ENCODE peak calls at places on chromosomes 3 and 15, in eight cellular contexts. F is GM12878, V is PC-9, R is thoracic aorta, E is Peyer's patch, Q is spleen, K is fibroblast of villous mesenchyme, L is cardiac fibroblast. G is an unnamed sample.

GRCh38 chr3:23170306-23170705 is 32.8 kb upstream of the UBE2E2 start:
- DNase-seq in F (no peak), V (no peak), E (no peak), K (no peak), R (no peak), Q (no peak), L (no peak), G (peak)

GRCh38 chr3:139772539-139773500 is 95.0 kb upstream of the NMNAT3 start:
- DNase-seq in Q (no peak), F (no peak), L (peak), R (no peak), V (no peak), E (no peak), K (peak), G (peak)

GRCh38 chr15:56243117-56243773 is 434 bp downstream of the RFX7 start:
- DNase-seq in L (peak), K (peak), Q (peak), V (no peak), E (peak), F (no peak), R (no peak), G (peak)

GRCh38 chr3:71580636-71581215 is 2.8 kb downstream of the FOXP1 start:
- DNase-seq in L (no peak), F (no peak), Q (no peak), V (no peak), R (no peak), E (no peak), K (no peak), G (no peak)

GRCh38 chr3:49531715-49532114 is 22.6 kb upstream of the BSN start:
- DNase-seq in F (no peak), K (no peak), E (no peak), Q (no peak), R (no peak), L (no peak), V (no peak), G (no peak)

GRCh38 chr15:88648357-88649214 is 9.8 kb downstream of the ISG20 start:
- DNase-seq in L (no peak), F (no peak), R (no peak), Q (peak), V (peak), E (peak), K (no peak), G (peak)

GRCh38 chr3:197858598-197858997 is 67.5 kb downstream of the LRCH3 start:
- DNase-seq in E (no peak), K (no peak), Q (no peak), L (no peak), F (no peak), R (no peak), V (no peak), G (no peak)

GRCh38 chr3:22729212-22729611 is 473.9 kb upstream of the UBE2E2 start:
- DNase-seq in L (no peak), Q (no peak), F (no peak), K (no peak), R (no peak), V (no peak), E (no peak), G (no peak)

GRCh38 chr15:70083946-70084345 is 13.8 kb downstream of the TLE3 start:
- DNase-seq in K (no peak), F (peak), R (no peak), L (no peak), E (no peak), V (no peak), Q (no peak), G (no peak)

GRCh38 chr3:7657214-7658112 is 796.5 kb downstream of the GRM7 start:
- DNase-seq in F (no peak), R (no peak), Q (no peak), K (no peak), V (no peak), L (peak), E (no peak), G (peak)

GRCh38 chr15:74218172-74218885 is 15.7 kb upstream of the STRA6 start:
- DNase-seq in E (no peak), V (peak), F (no peak), L (no peak), R (no peak), Q (no peak), K (no peak), G (no peak)

GRCh38 chr3:40930772-40931171 is 268.5 kb upstream of the CTNNB1 start:
- DNase-seq in R (no peak), E (no peak), K (no peak), Q (no peak), F (no peak), V (no peak), L (no peak), G (no peak)

GRCh38 chr3:151772825-151773480 is 39.2 kb downstream of the AADACL2 start:
- DNase-seq in L (peak), R (no peak), E (no peak), K (no peak), V (no peak), Q (no peak), F (no peak), G (peak)

GRCh38 chr3:187019542-187020072 is 89.3 kb downstream of the ST6GAL1 start:
- DNase-seq in L (no peak), E (no peak), R (no peak), V (no peak), Q (no peak), K (no peak), F (no peak), G (no peak)

GRCh38 chr3:109184726-109185125 is 48.2 kb downstream of the C3orf85 start:
- DNase-seq in F (no peak), L (peak), V (no peak), E (no peak), K (no peak), Q (no peak), R (no peak), G (peak)

GRCh38 chr3:118468801-118469200 is 565.8 kb downstream of the IGSF11 start:
- DNase-seq in L (no peak), Q (no peak), E (no peak), K (no peak), F (no peak), R (no peak), V (no peak), G (no peak)

GRCh38 chr3:12663311-12663935 is 494 bp downstream of the RAF1 start:
- DNase-seq in V (no peak), R (peak), Q (no peak), L (no peak), K (no peak), F (no peak), E (peak), G (peak)

GRCh38 chr3:42539871-42540714 is 37.6 kb downstream of the VIPR1 start:
- DNase-seq in L (peak), Q (no peak), K (peak), R (no peak), F (no peak), E (peak), V (peak), G (peak)

GRCh38 chr3:45509038-45509767 is 85.3 kb upstream of the LIMD1 start:
- DNase-seq in K (peak), L (peak), Q (no peak), R (no peak), F (no peak), E (no peak), V (no peak), G (peak)

GRCh38 chr3:170585937-170586310 is at the start of gene SLC7A14:
- DNase-seq in K (no peak), Q (no peak), E (no peak), F (no peak), V (no peak), R (no peak), L (peak), G (no peak)

GRCh38 chr15:32898991-32899613 is 181.3 kb downstream of the GREM1 start:
- DNase-seq in Q (peak), F (no peak), K (no peak), R (no peak), L (no peak), V (no peak), E (peak), G (no peak)

GRCh38 chr15:39438795-39439577 is 141.9 kb upstream of the THBS1 start:
- DNase-seq in F (no peak), Q (no peak), E (no peak), K (no peak), V (no peak), R (no peak), L (peak), G (peak)
- TF ChIP-seq CTCF in F (no peak), Q (no peak), E (no peak), K (no peak), V (no peak), R (no peak), L (no peak), G (peak)

GRCh38 chr3:111730143-111730542 is 128.9 kb upstream of the PHLDB2 start:
- DNase-seq in L (no peak), E (no peak), R (no peak), V (peak), K (no peak), Q (no peak), F (no peak), G (no peak)

GRCh38 chr3:111734652-111735051 is 124.4 kb upstream of the PHLDB2 start:
- DNase-seq in R (no peak), L (no peak), F (no peak), E (no peak), K (no peak), Q (no peak), V (no peak), G (no peak)

GRCh38 chr3:111733154-111733553 is 125.9 kb upstream of the PHLDB2 start:
- DNase-seq in E (no peak), F (no peak), L (no peak), Q (no peak), K (no peak), R (no peak), V (no peak), G (no peak)

GRCh38 chr3:111733856-111734255 is 125.2 kb upstream of the PHLDB2 start:
- DNase-seq in K (no peak), Q (no peak), V (no peak), R (no peak), F (no peak), L (no peak), E (no peak), G (no peak)

DNA sequence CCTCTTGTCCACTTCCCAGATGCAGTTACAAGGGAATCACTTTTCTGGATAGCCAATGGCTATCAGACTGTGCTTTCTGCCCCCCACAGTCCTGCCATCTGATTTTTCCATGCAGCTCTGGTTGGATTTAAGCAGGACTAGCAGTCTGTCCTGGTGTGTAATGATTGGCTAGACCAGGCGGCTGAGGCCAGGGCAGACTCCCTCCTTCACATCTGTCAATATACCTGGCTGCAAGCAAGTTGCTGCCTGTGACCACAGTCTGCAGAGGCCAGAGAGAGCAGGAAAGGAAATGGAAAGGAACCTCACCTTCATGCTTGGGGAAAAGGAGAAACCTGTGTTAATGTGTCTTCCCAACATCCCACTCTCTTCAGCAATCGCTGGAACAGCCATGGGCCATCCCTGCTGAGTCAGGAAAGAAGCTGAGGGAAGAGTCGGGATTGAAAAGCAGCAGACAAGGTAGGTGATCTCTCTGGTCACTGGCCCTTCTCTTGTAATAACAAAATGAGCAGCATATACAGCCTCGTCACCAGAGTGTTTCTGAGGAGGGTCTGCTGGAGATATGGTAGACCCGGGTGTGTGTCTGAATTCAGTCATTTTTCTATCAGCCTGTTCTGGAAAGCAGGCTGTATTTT is 126.7 kb upstream of the PHLDB2 start:
- DNase-seq in K (no peak), R (no peak), V (no peak), E (no peak), F (no peak), L (no peak), Q (no peak), G (no peak)
- H3K4me3 ChIP-seq in K (no peak), R (no peak), V (no peak), E (no peak), F (no peak), L (no peak), Q (no peak), G (no peak)

DNA sequence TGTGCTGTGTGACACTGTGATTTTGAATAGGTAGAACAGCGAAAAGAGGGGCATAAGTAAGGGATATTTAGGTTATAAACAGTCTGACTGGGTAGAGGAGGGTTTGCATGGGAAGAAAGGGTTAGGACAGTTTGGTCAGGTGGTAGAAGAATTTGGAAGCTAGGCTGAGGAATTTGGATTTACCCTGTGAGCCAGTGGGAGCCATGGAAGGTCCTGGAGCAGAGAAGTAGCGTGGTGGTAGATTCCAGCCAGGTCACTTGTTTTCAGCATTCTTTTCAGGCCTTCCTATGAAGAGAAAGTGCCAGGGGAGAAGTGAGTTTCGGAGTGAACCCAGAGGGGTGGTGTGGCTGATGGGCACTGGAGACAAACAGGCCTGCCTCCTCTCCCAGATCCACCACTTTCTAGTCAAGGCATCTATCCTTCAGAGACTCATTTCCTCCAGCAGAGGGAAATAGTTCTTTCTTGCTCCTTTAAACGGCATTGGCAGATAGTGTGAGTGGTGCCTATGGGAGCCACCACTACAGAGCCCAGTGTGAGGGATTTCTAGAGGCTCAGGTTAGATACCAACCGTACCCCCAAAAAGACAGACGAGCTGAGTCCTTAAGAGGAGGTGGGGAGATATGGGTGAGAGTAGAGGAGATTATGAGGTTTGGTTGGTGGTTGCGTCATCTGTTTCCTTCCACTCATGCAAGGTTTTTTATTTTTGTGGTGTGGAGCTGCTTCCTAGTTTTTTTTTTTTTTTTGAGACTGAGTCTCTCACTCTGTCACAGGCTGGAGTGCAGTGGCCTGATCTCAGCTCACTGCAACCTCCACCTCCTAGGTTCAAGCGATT is 21.2 kb downstream of the PXK start:
- DNase-seq in K (peak), F (no peak), L (peak), V (no peak), Q (no peak), R (no peak), E (peak), G (peak)
- TF ChIP-seq CTCF in K (peak), F (no peak), L (no peak), V (no peak), Q (no peak), R (no peak), E (no peak), G (peak)

DNA sequence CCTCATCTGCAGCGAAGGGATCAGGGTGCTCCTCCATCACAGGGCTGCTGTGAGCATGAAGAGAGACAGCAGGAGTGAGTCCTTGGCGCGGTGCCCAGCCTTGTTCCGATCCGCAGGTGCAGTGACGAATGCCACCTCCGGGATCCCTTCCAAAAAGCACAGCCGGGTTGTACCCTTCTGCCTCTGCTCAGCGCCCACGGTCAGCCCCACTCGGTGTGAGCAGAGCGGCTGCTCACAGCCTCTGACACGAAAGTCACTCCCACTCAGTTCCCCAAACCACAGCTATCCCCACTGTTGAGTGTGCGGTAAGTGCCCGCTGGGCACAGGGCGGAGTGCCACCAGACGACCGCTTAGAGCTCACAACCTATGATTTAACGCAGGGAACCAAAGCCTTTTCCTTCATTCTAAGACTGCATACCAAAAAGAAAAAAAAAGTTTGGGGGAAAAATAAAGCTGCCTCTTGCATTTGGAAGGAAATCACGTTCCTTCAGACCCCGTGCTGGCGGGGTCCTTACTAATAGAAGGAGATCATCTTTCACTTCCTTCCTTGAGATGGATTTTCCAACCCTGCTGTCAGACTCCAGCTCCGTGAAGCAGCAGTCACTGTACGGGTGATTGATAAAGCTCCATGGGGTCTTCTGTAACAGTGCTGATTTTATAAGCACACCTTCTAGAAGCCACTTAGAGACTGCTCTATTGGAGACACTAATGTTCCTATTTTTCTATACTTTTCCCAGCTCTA is 34.7 kb upstream of the TUBGCP5 start:
- DNase-seq in Q (no peak), K (no peak), R (no peak), L (no peak), E (no peak), F (no peak), V (no peak), G (no peak)
- H3K4me3 ChIP-seq in Q (no peak), K (no peak), R (no peak), L (no peak), E (no peak), F (no peak), V (no peak), G (no peak)

DNA sequence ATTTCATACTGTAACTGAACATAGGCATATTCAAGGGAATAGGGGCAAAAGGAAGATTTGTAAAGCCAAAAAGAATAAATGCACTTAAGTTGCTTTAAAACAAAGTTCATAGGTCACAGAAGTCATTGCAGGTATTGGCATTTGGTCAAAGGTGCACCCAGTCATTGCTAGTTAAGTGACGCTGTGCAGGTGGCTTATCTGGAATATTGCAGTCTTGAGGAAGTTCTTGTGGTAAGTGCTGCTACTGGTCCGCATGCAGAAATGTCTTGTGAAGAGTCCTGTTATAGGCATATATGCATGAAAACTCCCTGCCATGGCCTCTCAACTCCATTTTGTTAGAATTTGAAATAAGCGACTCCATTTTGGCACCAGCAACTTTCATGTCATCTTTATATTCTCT is 293.1 kb downstream of the GBE1 start:
- DNase-seq in K (no peak), R (no peak), Q (no peak), V (no peak), L (no peak), F (no peak), E (no peak), G (no peak)
- TF ChIP-seq CTCF in K (no peak), R (no peak), Q (no peak), V (no peak), L (no peak), F (no peak), E (no peak), G (no peak)

DNA sequence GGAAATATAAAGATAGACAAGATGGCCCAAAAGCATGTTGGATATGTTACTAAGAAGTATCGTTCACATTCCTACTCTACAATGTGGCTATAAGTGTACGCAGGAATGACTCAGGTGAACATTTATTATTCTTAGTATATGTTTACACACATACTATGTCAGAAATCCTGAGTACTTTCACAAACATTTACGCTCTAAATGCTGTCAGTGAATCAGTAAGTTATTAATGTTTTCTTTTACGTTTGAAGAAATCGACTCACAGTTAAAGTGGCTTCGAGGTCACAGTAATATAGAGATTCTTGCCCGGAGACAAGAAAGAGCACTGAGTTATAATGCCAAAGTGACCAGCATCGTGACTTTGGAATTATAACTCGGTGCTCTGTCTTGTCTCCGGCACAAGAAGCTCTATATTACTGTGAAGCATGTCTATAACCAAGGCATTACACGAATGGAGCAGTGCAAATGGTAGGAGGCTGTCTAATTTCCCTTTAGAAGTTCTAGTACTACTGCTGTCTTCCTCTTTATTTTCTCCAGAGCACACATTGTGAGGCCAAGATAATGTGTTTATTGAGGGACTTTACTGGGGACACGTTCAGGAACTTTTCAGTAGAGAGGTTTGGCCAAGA is 61.8 kb upstream of the P3H2 start:
- DNase-seq in F (no peak), K (no peak), L (no peak), Q (no peak), V (no peak), R (no peak), E (no peak), G (no peak)
- H3K4me3 ChIP-seq in F (no peak), K (no peak), L (no peak), Q (no peak), V (no peak), R (no peak), E (no peak), G (no peak)

GRCh38 chr3:96027718-96028117 is 786.7 kb upstream of the EPHA6 start:
- DNase-seq in R (no peak), Q (no peak), E (no peak), V (no peak), F (no peak), L (no peak), K (no peak), G (no peak)
- TF ChIP-seq CTCF in R (no peak), Q (no peak), E (no peak), V (no peak), F (no peak), L (no peak), K (no peak), G (no peak)

DNA sequence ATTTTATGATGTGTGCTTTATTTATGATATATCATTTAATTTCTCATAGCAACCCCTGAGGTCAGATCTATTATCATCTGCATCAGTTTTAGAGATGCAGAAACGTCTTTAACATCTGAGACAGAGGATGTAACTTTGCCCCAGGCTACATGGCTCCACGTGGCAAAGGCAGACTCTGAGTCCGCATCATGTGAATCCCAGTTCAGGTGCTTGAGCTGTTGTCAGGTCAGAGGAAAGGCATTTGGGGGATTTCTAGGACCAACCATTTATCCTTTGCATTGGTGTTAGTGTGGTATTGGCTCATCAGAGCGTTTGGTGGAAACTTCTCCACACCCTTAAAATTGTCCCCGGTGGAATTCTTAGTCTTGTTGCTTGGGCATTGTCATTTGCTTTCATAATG is 10.8 kb downstream of the CACNA2D3 start:
- DNase-seq in L (no peak), V (no peak), E (no peak), R (no peak), Q (no peak), K (no peak), F (no peak), G (no peak)
- H3K4me3 ChIP-seq in L (no peak), V (no peak), E (no peak), R (no peak), Q (no peak), K (no peak), F (no peak), G (no peak)

G was measured in fibroblast of pulmonary artery.